ENCODE peak calls at places on chromosome 11, in nine cellular contexts. Z, P, S, E, I, H, C, M and R are unnamed samples.

GRCh38 chr11:11965192-11965591 is 43.2 kb downstream of the DKK3 start:
- DNase-seq in M (no peak), S (no peak), P (no peak), E (no peak), I (no peak), C (no peak), Z (no peak), H (no peak), R (no peak)

GRCh38 chr11:75878968-75879367 is 64.0 kb downstream of the UVRAG start:
- DNase-seq in S (no peak), H (no peak), E (no peak), M (no peak), C (no peak), P (no peak), Z (no peak), I (no peak), R (no peak)

GRCh38 chr11:76218449-76219206 is 12.3 kb upstream of the WNT11 start:
- DNase-seq in H (no peak), P (no peak), C (no peak), Z (no peak), I (no peak), S (no peak), E (no peak), M (no peak), R (no peak)

GRCh38 chr11:129190087-129190486 is 2.0 kb downstream of the ARHGAP32 start:
- DNase-seq in M (peak), P (no peak), Z (no peak), S (no peak), I (no peak), E (no peak), H (no peak), C (no peak), R (no peak)

GRCh38 chr11:77668760-77669159 is 31.2 kb upstream of the CLNS1A start:
- DNase-seq in C (no peak), Z (peak), H (no peak), S (no peak), M (no peak), I (no peak), E (no peak), P (no peak), R (no peak)

GRCh38 chr11:12318791-12319733 is 58.3 kb upstream of the PARVA start:
- DNase-seq in Z (peak), E (peak), C (no peak), H (no peak), S (no peak), P (no peak), I (no peak), M (no peak), R (no peak)

GRCh38 chr11:28448186-28448585 is 340.0 kb downstream of the METTL15 start:
- DNase-seq in E (no peak), I (no peak), S (no peak), H (no peak), Z (peak), M (no peak), P (no peak), C (no peak), R (no peak)

GRCh38 chr11:106723071-106723470 is 295.2 kb downstream of the GUCY1A2 start:
- DNase-seq in E (no peak), P (no peak), I (no peak), Z (peak), S (no peak), M (no peak), C (no peak), H (no peak), R (no peak)

GRCh38 chr11:81494431-81494830 is 1239.2 kb downstream of the FAM181B start:
- DNase-seq in I (no peak), P (no peak), S (no peak), Z (no peak), H (no peak), C (no peak), M (no peak), E (no peak), R (no peak)

GRCh38 chr11:66619080-66619554 is 2.7 kb downstream of the RBM14 start:
- DNase-seq in C (no peak), H (no peak), P (no peak), M (no peak), E (peak), I (no peak), Z (peak), S (no peak), R (peak)

GRCh38 chr11:55920537-55920936 is 6.2 kb upstream of the OR5W2 start:
- DNase-seq in E (no peak), C (no peak), H (no peak), M (no peak), I (no peak), P (no peak), S (no peak), Z (no peak), R (no peak)

GRCh38 chr11:93340223-93340622 is 9.7 kb downstream of the DEUP1 start:
- DNase-seq in S (no peak), C (no peak), M (no peak), I (no peak), P (no peak), Z (no peak), E (no peak), H (no peak), R (no peak)

GRCh38 chr11:1547467-1548098 is 24.5 kb downstream of the DUSP8 start:
- DNase-seq in C (no peak), S (no peak), Z (no peak), I (no peak), P (no peak), H (no peak), M (no peak), E (no peak), R (no peak)

GRCh38 chr11:21567628-21568290 is 625.1 kb upstream of the ANO5 start:
- DNase-seq in M (no peak), P (no peak), C (no peak), S (no peak), I (no peak), Z (no peak), H (no peak), E (no peak), R (no peak)

GRCh38 chr11:1942541-1943260 is 4.4 kb upstream of the MRPL23 start:
- DNase-seq in P (no peak), M (no peak), Z (no peak), E (no peak), C (no peak), H (no peak), S (no peak), I (no peak), R (no peak)

GRCh38 chr11:126797801-126798200 is 202.8 kb downstream of the KIRREL3 start:
- DNase-seq in M (no peak), C (no peak), S (no peak), Z (no peak), I (no peak), P (no peak), H (no peak), E (no peak), R (no peak)

GRCh38 chr11:128419012-128419767 is 168.2 kb downstream of the ETS1 start:
- DNase-seq in P (no peak), S (no peak), Z (no peak), M (no peak), H (no peak), I (no peak), E (peak), C (no peak), R (no peak)

GRCh38 chr11:61983419-61983818 is 16.0 kb upstream of the FTH1 start:
- DNase-seq in E (no peak), C (no peak), M (no peak), Z (no peak), H (peak), I (no peak), S (no peak), P (no peak), R (no peak)

GRCh38 chr11:17141156-17141555 is 63.7 kb upstream of the RPS13 start:
- DNase-seq in P (no peak), H (no peak), E (no peak), M (no peak), C (no peak), S (no peak), I (no peak), Z (no peak), R (no peak)

GRCh38 chr11:8070417-8071101 is 10.5 kb upstream of the TUB start:
- DNase-seq in S (no peak), E (peak), C (no peak), I (no peak), P (no peak), H (no peak), Z (peak), M (no peak), R (no peak)

GRCh38 chr11:120067361-120068113 is 70.4 kb downstream of the TRIM29 start:
- DNase-seq in Z (no peak), P (no peak), C (no peak), E (no peak), I (no peak), H (no peak), M (peak), S (no peak), R (no peak)

GRCh38 chr11:9489366-9489765 is 28.6 kb downstream of the ZNF143 start:
- DNase-seq in H (no peak), E (no peak), M (no peak), S (no peak), I (no peak), C (no peak), P (no peak), Z (peak), R (no peak)

GRCh38 chr11:95451261-95451660 is 220.3 kb upstream of the SESN3 start:
- DNase-seq in I (no peak), Z (peak), C (no peak), H (no peak), P (no peak), E (no peak), M (no peak), S (no peak), R (no peak)

GRCh38 chr11:72625746-72626636 is 48.2 kb downstream of the PDE2A start:
- DNase-seq in Z (no peak), I (no peak), C (peak), H (peak), M (peak), P (no peak), S (no peak), E (peak), R (no peak)

GRCh38 chr11:64359712-64360402 is 895 bp downstream of the RPS6KA4 start:
- DNase-seq in H (no peak), C (no peak), M (no peak), P (no peak), Z (no peak), S (no peak), I (no peak), E (peak), R (peak)
- H3K27ac ChIP-seq in H (no peak), C (peak), M (no peak), P (peak), Z (no peak), S (peak), I (peak), E (no peak), R (peak)

GRCh38 chr11:134466035-134466908 is 54.2 kb upstream of the B3GAT1 start:
- DNase-seq in I (no peak), S (no peak), C (peak), P (no peak), M (peak), Z (no peak), E (peak), H (no peak), R (no peak)

GRCh38 chr11:134468796-134469195 is 56.8 kb upstream of the B3GAT1 start:
- DNase-seq in H (no peak), I (no peak), Z (no peak), M (peak), P (no peak), S (no peak), C (no peak), E (no peak), R (no peak)

GRCh38 chr11:134468081-134468668 is 56.1 kb upstream of the B3GAT1 start:
- DNase-seq in S (no peak), M (peak), I (no peak), E (peak), P (no peak), H (no peak), Z (no peak), C (peak), R (no peak)

GRCh38 chr11:134464981-134465730 is 53.1 kb upstream of the B3GAT1 start:
- DNase-seq in C (no peak), H (no peak), M (no peak), E (no peak), P (no peak), I (no peak), S (no peak), Z (no peak), R (no peak)

GRCh38 chr11:134466909-134467567 is 55.0 kb upstream of the B3GAT1 start:
- DNase-seq in M (peak), I (no peak), S (no peak), H (no peak), E (peak), P (no peak), C (peak), Z (no peak), R (no peak)
- H3K4me3 ChIP-seq in M (peak), I (no peak), S (no peak), H (no peak), E (no peak), P (no peak), C (peak), Z (no peak), R (no peak)

GRCh38 chr11:36340909-36341308 is 44.8 kb downstream of the PRR5L start:
- DNase-seq in S (no peak), I (no peak), M (no peak), P (no peak), C (no peak), H (no peak), Z (no peak), E (no peak), R (no peak)
- H3K27ac ChIP-seq in S (no peak), I (no peak), M (no peak), P (no peak), C (no peak), H (no peak), Z (no peak), E (no peak), R (no peak)

GRCh38 chr11:134124660-134125451 is 56.0 kb downstream of the JAM3 start:
- DNase-seq in Z (peak), P (no peak), M (no peak), H (peak), E (peak), S (peak), C (peak), I (no peak), R (no peak)
- H3K4me3 ChIP-seq in Z (peak), P (no peak), M (peak), H (peak), E (no peak), S (peak), C (peak), I (peak), R (no peak)

GRCh38 chr11:131760191-131760951 is 390.0 kb downstream of the NTM start:
- DNase-seq in C (no peak), M (no peak), I (no peak), S (no peak), E (no peak), Z (peak), H (no peak), P (no peak), R (no peak)
- H3K27ac ChIP-seq in C (no peak), M (no peak), I (no peak), S (no peak), E (no peak), Z (peak), H (no peak), P (no peak), R (no peak)